ENCODE peak calls at places on chromosomes 6 and 20, in six cellular contexts. N is brain microvascular endothelial cell, K is NCI-H1105 treated with DMSO at 0.1 percent for 48 hours, U is progenitor cell of endocrine pancreas, O is SHP77, A is AG10803. I is an unnamed sample.

GRCh38 chr20:13554706-13555105 is 84.0 kb downstream of the TASP1 start:
- DNase-seq in N (peak), K (no peak), U (no peak), O (no peak), A (peak), I (no peak)

GRCh38 chr6:25311251-25311910 is 32.2 kb downstream of the CARMIL1 start:
- DNase-seq in N (peak), K (no peak), U (no peak), O (no peak), A (peak), I (peak)

GRCh38 chr6:9116026-9116425 is 680.7 kb upstream of the SLC35B3 start:
- DNase-seq in N (no peak), K (no peak), U (no peak), O (no peak), A (peak), I (peak)

GRCh38 chr6:100305237-100305869 is 159.4 kb downstream of the SIM1 start:
- DNase-seq in N (no peak), K (no peak), U (no peak), O (no peak), A (no peak), I (no peak)

GRCh38 chr6:118283759-118284158 is 264.3 kb upstream of the PLN start:
- DNase-seq in N (peak), K (peak), U (peak), O (peak), A (peak), I (no peak)

GRCh38 chr6:90720404-90720803 is 133.5 kb upstream of the MAP3K7 start:
- DNase-seq in N (no peak), K (peak), U (no peak), O (no peak), A (no peak), I (no peak)

GRCh38 chr20:41510224-41510623 is 108.0 kb downstream of the CHD6 start:
- DNase-seq in N (no peak), K (no peak), U (no peak), O (no peak), A (no peak), I (no peak)

GRCh38 chr20:39376788-39377187 is 414.6 kb downstream of the DHX35 start:
- DNase-seq in N (no peak), K (no peak), U (no peak), O (no peak), A (no peak), I (no peak)

GRCh38 chr20:43680976-43681375 is 14.1 kb downstream of the MYBL2 start:
- DNase-seq in N (no peak), K (no peak), U (no peak), O (no peak), A (peak), I (no peak)

GRCh38 chr6:150928882-150929281 is 63.4 kb downstream of the MTHFD1L start:
- DNase-seq in N (no peak), K (no peak), U (no peak), O (no peak), A (no peak), I (no peak)

GRCh38 chr6:20800229-20800628 is 266.0 kb downstream of the CDKAL1 start:
- DNase-seq in N (no peak), K (no peak), U (no peak), O (no peak), A (no peak), I (no peak)

GRCh38 chr20:15919118-15919517 is 654.1 kb downstream of the KIF16B start:
- DNase-seq in N (no peak), K (no peak), U (no peak), O (no peak), A (no peak), I (no peak)

GRCh38 chr20:34213213-34213612 is 28.0 kb upstream of the ASIP start:
- DNase-seq in N (no peak), K (no peak), U (no peak), O (no peak), A (no peak), I (no peak)

GRCh38 chr6:53813801-53814200 is 19.0 kb downstream of the LRRC1 start:
- DNase-seq in N (no peak), K (no peak), U (no peak), O (no peak), A (no peak), I (no peak)

GRCh38 chr6:32668226-32668747 is 1.8 kb upstream of the HLA-DQB1 start:
- DNase-seq in N (no peak), K (no peak), U (no peak), O (no peak), A (no peak), I (peak)

GRCh38 chr20:22700387-22700786 is 116.0 kb upstream of the FOXA2 start:
- DNase-seq in N (peak), K (peak), U (no peak), O (no peak), A (peak), I (no peak)

GRCh38 chr6:16302721-16303552 is 64.5 kb downstream of the GMPR start:
- DNase-seq in N (no peak), K (no peak), U (no peak), O (no peak), A (no peak), I (no peak)

GRCh38 chr6:85544776-85545175 is 48.9 kb downstream of the SNX14 start:
- DNase-seq in N (no peak), K (no peak), U (no peak), O (no peak), A (peak), I (no peak)

GRCh38 chr20:53582574-53583351 is 10.9 kb downstream of the ZNF217 start:
- DNase-seq in N (peak), K (no peak), U (no peak), O (no peak), A (peak), I (no peak)

GRCh38 chr6:127606131-127606562 is 29.2 kb downstream of the C6orf58 start:
- DNase-seq in N (peak), K (peak), U (no peak), O (peak), A (peak), I (peak)

GRCh38 chr20:18527836-18528235 is 20.1 kb downstream of the SEC23B start:
- DNase-seq in N (peak), K (no peak), U (no peak), O (no peak), A (peak), I (no peak)

GRCh38 chr6:71510057-71510713 is 221.6 kb downstream of the OGFRL1 start:
- DNase-seq in N (peak), K (peak), U (no peak), O (no peak), A (peak), I (peak)

GRCh38 chr6:158834675-158835385 is 15.7 kb upstream of the EZR start:
- DNase-seq in N (no peak), K (no peak), U (no peak), O (no peak), A (no peak), I (no peak)

GRCh38 chr6:42443312-42444075 is 8.2 kb downstream of the TRERF1 start:
- DNase-seq in N (no peak), K (no peak), U (no peak), O (no peak), A (no peak), I (no peak)

GRCh38 chr6:114339706-114340105 is 3.1 kb downstream of the HS3ST5 start:
- DNase-seq in N (no peak), K (no peak), U (no peak), O (no peak), A (no peak), I (no peak)

GRCh38 chr6:1609662-1610496 is at the start of gene FOXC1:
- DNase-seq in N (peak), K (peak), U (no peak), O (peak), A (peak), I (peak)

GRCh38 chr6:112701201-112701600 is 354.1 kb downstream of the RFPL4B start:
- DNase-seq in N (peak), K (peak), U (no peak), O (no peak), A (peak), I (no peak)

GRCh38 chr6:16656451-16656850 is 104.8 kb downstream of the ATXN1 start:
- DNase-seq in N (no peak), K (no peak), U (no peak), O (no peak), A (no peak), I (no peak)

GRCh38 chr6:124854338-124854922 is 107.8 kb upstream of the RNF217 start:
- DNase-seq in N (no peak), K (peak), U (no peak), O (no peak), A (peak), I (no peak)

GRCh38 chr6:9422138-9422537 is 986.8 kb upstream of the SLC35B3 start:
- DNase-seq in N (no peak), K (no peak), U (no peak), O (no peak), A (no peak), I (no peak)

GRCh38 chr6:29955783-29956182 is 13.5 kb downstream of the HLA-A start:
- DNase-seq in N (no peak), K (no peak), U (no peak), O (no peak), A (no peak), I (no peak)

GRCh38 chr20:58094698-58095097 is 133.8 kb downstream of the ANKRD60 start:
- DNase-seq in N (no peak), K (no peak), U (no peak), O (no peak), A (no peak), I (no peak)

GRCh38 chr20:58233881-58234528 is 5.6 kb upstream of the ANKRD60 start:
- DNase-seq in N (no peak), K (peak), U (peak), O (no peak), A (no peak), I (peak)